ENCODE peak calls at places on chromosomes 4 and X, in ten cellular contexts. D, K, C, R, A, E, X, P, J and Z are unnamed samples.

GRCh38 chrX:12360389-12360788 is 222.1 kb downstream of the FRMPD4 start:
- DNase-seq in R (no peak), E (no peak), J (peak), P (no peak), X (peak), C (peak), A (peak), D (no peak), K (no peak), Z (no peak)

GRCh38 chr4:126986828-126987227 is 645.9 kb upstream of the INTU start:
- DNase-seq in E (no peak), C (peak), A (peak), D (no peak), X (peak), J (no peak), R (no peak), K (no peak), P (no peak), Z (no peak)

GRCh38 chr4:25914670-25915358 is 794 bp downstream of the SMIM20 start:
- DNase-seq in R (peak), P (no peak), E (no peak), D (no peak), A (no peak), J (no peak), C (no peak), K (no peak), X (no peak), Z (no peak)

GRCh38 chr4:113145519-113146291 is 96.3 kb downstream of the ANK2 start:
- DNase-seq in D (no peak), P (no peak), J (no peak), R (no peak), A (no peak), X (no peak), K (peak), E (no peak), C (no peak), Z (no peak)

GRCh38 chr4:111755571-111755970 is 389.7 kb upstream of the FAM241A start:
- DNase-seq in P (no peak), R (no peak), D (no peak), C (no peak), J (no peak), X (no peak), E (no peak), K (no peak), A (no peak), Z (no peak)

GRCh38 chrX:536616-537015 is 94.0 kb upstream of the SHOX start:
- DNase-seq in R (no peak), C (no peak), E (no peak), J (no peak), P (no peak), K (no peak), D (no peak), A (no peak), X (no peak), Z (no peak)

GRCh38 chr4:58247792-58248191 is 1137.6 kb upstream of the IGFBP7 start:
- DNase-seq in K (no peak), C (no peak), P (no peak), R (no peak), X (no peak), A (no peak), D (peak), E (no peak), J (no peak), Z (no peak)

GRCh38 chr4:7377223-7377865 is 57.4 kb downstream of the PSAPL1 start:
- DNase-seq in P (no peak), C (no peak), A (no peak), X (no peak), D (no peak), J (no peak), R (no peak), E (no peak), K (no peak), Z (no peak)

GRCh38 chrX:4876268-4876667 is 1162.8 kb upstream of the PRKX start:
- DNase-seq in X (no peak), P (no peak), D (no peak), C (no peak), A (no peak), R (no peak), E (no peak), K (no peak), J (no peak), Z (no peak)

GRCh38 chrX:132442674-132443073 is 46.2 kb downstream of the MBNL3 start:
- DNase-seq in K (no peak), A (no peak), D (no peak), E (no peak), P (no peak), C (peak), X (no peak), J (no peak), R (no peak), Z (no peak)

GRCh38 chr4:163191999-163192398 is 25.3 kb upstream of the NAF1 start:
- DNase-seq in K (no peak), J (no peak), C (peak), X (peak), P (no peak), D (peak), A (no peak), E (no peak), R (no peak), Z (no peak)

GRCh38 chr4:10417720-10418119 is 39.5 kb downstream of the ZNF518B start:
- DNase-seq in K (no peak), E (no peak), R (no peak), C (peak), D (no peak), X (no peak), J (peak), A (no peak), P (no peak), Z (no peak)

GRCh38 chr4:148030486-148030885 is 298.6 kb downstream of the ARHGAP10 start:
- DNase-seq in J (peak), X (peak), A (peak), P (no peak), C (peak), D (no peak), K (no peak), R (no peak), E (no peak), Z (no peak)

GRCh38 chr4:152516156-152516555 is 19.7 kb downstream of the FBXW7 start:
- DNase-seq in C (peak), P (no peak), X (no peak), R (no peak), A (no peak), J (no peak), D (no peak), K (no peak), E (no peak), Z (no peak)

GRCh38 chr4:122710434-122711308 is 21.8 kb upstream of the BBS12 start:
- DNase-seq in K (no peak), X (peak), A (no peak), R (peak), C (no peak), E (no peak), D (peak), P (no peak), J (no peak), Z (no peak)

GRCh38 chr4:139530833-139531427 is 25.1 kb downstream of the SETD7 start:
- DNase-seq in C (peak), K (peak), A (no peak), X (no peak), P (peak), R (peak), E (peak), J (no peak), D (peak), Z (peak)

GRCh38 chr4:26032142-26032541 is 118.1 kb downstream of the SMIM20 start:
- DNase-seq in P (no peak), A (no peak), R (no peak), J (no peak), K (no peak), D (no peak), C (peak), X (peak), E (no peak), Z (no peak)

GRCh38 chr4:189548484-189549160 is 392.1 kb upstream of the FRG1 start:
- DNase-seq in R (no peak), C (no peak), D (no peak), A (no peak), J (no peak), K (no peak), X (no peak), P (no peak), E (no peak), Z (no peak)

GRCh38 chr4:57020467-57021101 is 41.9 kb downstream of the POLR2B start:
- DNase-seq in X (peak), E (no peak), J (peak), A (peak), K (no peak), P (no peak), R (no peak), C (peak), D (no peak), Z (no peak)

GRCh38 chrX:10534611-10535010 is 85.8 kb downstream of the MID1 start:
- DNase-seq in A (no peak), E (no peak), K (no peak), R (no peak), J (no peak), D (no peak), C (no peak), P (no peak), X (no peak), Z (no peak)

GRCh38 chr4:12146349-12146748 is 717.7 kb upstream of the HS3ST1 start:
- DNase-seq in J (no peak), A (no peak), K (no peak), R (no peak), E (no peak), X (no peak), P (no peak), D (no peak), C (no peak), Z (no peak)

GRCh38 chrX:53280703-53281320 is 572 bp downstream of the IQSEC2 start:
- DNase-seq in E (no peak), R (no peak), C (peak), K (no peak), J (no peak), P (no peak), X (peak), D (no peak), A (no peak), Z (no peak)

GRCh38 chrX:41452972-41453371 is 5.8 kb downstream of the NYX start:
- DNase-seq in A (peak), E (no peak), X (peak), C (peak), R (no peak), J (peak), D (no peak), K (no peak), P (no peak), Z (no peak)

GRCh38 chr4:80694178-80694577 is 336.3 kb upstream of the BMP3 start:
- DNase-seq in R (no peak), X (no peak), D (no peak), A (no peak), E (no peak), C (no peak), P (no peak), J (no peak), K (no peak), Z (no peak)

GRCh38 chrX:15874672-15875071 is 20.1 kb upstream of the AP1S2 start:
- DNase-seq in K (no peak), E (no peak), A (no peak), C (no peak), J (no peak), D (no peak), R (no peak), X (no peak), P (no peak), Z (no peak)

GRCh38 chr4:184400891-184401290 is 73.5 kb downstream of the IRF2 start:
- DNase-seq in A (no peak), E (no peak), X (no peak), C (no peak), P (no peak), R (no peak), D (no peak), J (no peak), K (no peak), Z (no peak)

GRCh38 chr4:178414881-178415446 is 972.7 kb upstream of the AGA start:
- DNase-seq in J (no peak), R (no peak), K (no peak), E (no peak), A (no peak), C (no peak), X (no peak), D (no peak), P (no peak), Z (no peak)

GRCh38 chrX:55004231-55004630 is 4.1 kb downstream of the APEX2 start:
- DNase-seq in D (no peak), K (no peak), P (no peak), C (no peak), A (no peak), E (no peak), J (no peak), R (no peak), X (no peak), Z (no peak)